ENCODE peak calls at places on chromosomes 16 and 17, in nine cellular contexts. One of them, this sample, is unnamed.

GRCh38 chr16:66366433-66367299 is at the start of gene CDH5:
- DNase-seq in lung: peak; percentile 58
- DNase-seq in WTC11: no peak
- DNase-seq in pancreas: no peak
- DNase-seq in mammary epithelial cell: no peak
- DNase-seq in AG10803: no peak
- DNase-seq in progenitor cell of endocrine pancreas: no peak
- DNase-seq in breast epithelium: peak; percentile 82
- DNase-seq in GM13976: no peak
- DNase-seq in this sample: no peak

GRCh38 chr16:711548-712320 is 3.2 kb upstream of the METRN start:
- DNase-seq in AG10803: peak; percentile 52
- DNase-seq in breast epithelium: no peak
- DNase-seq in mammary epithelial cell: no peak
- DNase-seq in pancreas: peak; percentile 87
- DNase-seq in progenitor cell of endocrine pancreas: peak; percentile 81
- DNase-seq in lung: peak; percentile 72
- DNase-seq in GM13976: peak; percentile 94
- DNase-seq in WTC11: peak; percentile 90
- DNase-seq in this sample: no peak

GRCh38 chr17:1365445-1366039 is 34.5 kb downstream of the YWHAE start:
- DNase-seq in lung: peak; percentile 51
- DNase-seq in WTC11: peak; percentile 53
- DNase-seq in progenitor cell of endocrine pancreas: peak; percentile 29
- DNase-seq in pancreas: no peak
- DNase-seq in AG10803: peak; percentile 78
- DNase-seq in breast epithelium: peak; percentile 60
- DNase-seq in mammary epithelial cell: peak; percentile 67
- DNase-seq in GM13976: peak; percentile 76
- DNase-seq in this sample: no peak

GRCh38 chr17:79752175-79752574 is 21.4 kb downstream of the ENPP7 start:
- DNase-seq in GM13976: no peak
- DNase-seq in breast epithelium: no peak
- DNase-seq in lung: no peak
- DNase-seq in progenitor cell of endocrine pancreas: no peak
- DNase-seq in WTC11: no peak
- DNase-seq in pancreas: no peak
- DNase-seq in AG10803: no peak
- DNase-seq in mammary epithelial cell: no peak
- DNase-seq in this sample: no peak

GRCh38 chr17:57861000-57861736 is 11.3 kb upstream of the MRPS23 start:
- DNase-seq in mammary epithelial cell: no peak
- DNase-seq in progenitor cell of endocrine pancreas: no peak
- DNase-seq in GM13976: peak; percentile 55
- DNase-seq in AG10803: peak; percentile 41
- DNase-seq in lung: peak; percentile 72
- DNase-seq in breast epithelium: no peak
- DNase-seq in pancreas: peak; percentile 77
- DNase-seq in WTC11: peak; percentile 58
- DNase-seq in this sample: no peak

GRCh38 chr16:89322381-89323119 is 105.0 kb downstream of the ZNF778 start:
- DNase-seq in progenitor cell of endocrine pancreas: no peak
- DNase-seq in AG10803: peak; percentile 78
- DNase-seq in pancreas: peak; percentile 33
- DNase-seq in GM13976: no peak
- DNase-seq in breast epithelium: no peak
- DNase-seq in lung: peak; percentile 72
- DNase-seq in WTC11: peak; percentile 60
- DNase-seq in mammary epithelial cell: no peak
- DNase-seq in this sample: no peak

GRCh38 chr17:72266099-72266852 is 145.5 kb downstream of the SOX9 start:
- DNase-seq in breast epithelium: peak; percentile 33
- DNase-seq in lung: no peak
- DNase-seq in pancreas: no peak
- DNase-seq in progenitor cell of endocrine pancreas: no peak
- DNase-seq in WTC11: no peak
- DNase-seq in mammary epithelial cell: peak; percentile 43
- DNase-seq in AG10803: no peak
- DNase-seq in GM13976: no peak
- DNase-seq in this sample: no peak

GRCh38 chr16:88941051-88941932 is 35.7 kb downstream of the CBFA2T3 start:
- DNase-seq in WTC11: no peak
- DNase-seq in mammary epithelial cell: no peak
- DNase-seq in breast epithelium: no peak
- DNase-seq in GM13976: peak; percentile 79
- DNase-seq in progenitor cell of endocrine pancreas: peak; percentile 32
- DNase-seq in lung: no peak
- DNase-seq in pancreas: peak; percentile 71
- DNase-seq in AG10803: no peak
- DNase-seq in this sample: no peak

GRCh38 chr17:50056217-50056960 is 479 bp downstream of the ITGA3 start:
- DNase-seq in pancreas: peak; percentile 83
- DNase-seq in mammary epithelial cell: peak; percentile 68
- DNase-seq in WTC11: peak; percentile 89
- DNase-seq in AG10803: peak; percentile 63
- DNase-seq in progenitor cell of endocrine pancreas: peak; percentile 71
- DNase-seq in breast epithelium: peak; percentile 69
- DNase-seq in GM13976: peak; percentile 81
- DNase-seq in lung: peak; percentile 70
- DNase-seq in this sample: no peak
- TF ChIP-seq CTCF in pancreas: no peak
- TF ChIP-seq CTCF in mammary epithelial cell: peak; percentile 59
- TF ChIP-seq CTCF in WTC11: no peak
- TF ChIP-seq CTCF in AG10803: peak; percentile 48
- TF ChIP-seq CTCF in progenitor cell of endocrine pancreas: peak; percentile 57
- TF ChIP-seq CTCF in breast epithelium: no peak
- TF ChIP-seq CTCF in GM13976: peak; percentile 48
- TF ChIP-seq CTCF in lung: no peak
- TF ChIP-seq CTCF in this sample: no peak

GRCh38 chr17:27631897-27632725 is 1.1 kb downstream of the LGALS9 start:
- DNase-seq in lung: no peak
- DNase-seq in progenitor cell of endocrine pancreas: no peak
- DNase-seq in WTC11: no peak
- DNase-seq in breast epithelium: no peak
- DNase-seq in pancreas: no peak
- DNase-seq in AG10803: no peak
- DNase-seq in GM13976: peak; percentile 54
- DNase-seq in mammary epithelial cell: no peak
- DNase-seq in this sample: no peak
- TF ChIP-seq CTCF in lung: no peak
- TF ChIP-seq CTCF in progenitor cell of endocrine pancreas: no peak
- TF ChIP-seq CTCF in WTC11: no peak
- TF ChIP-seq CTCF in breast epithelium: no peak
- TF ChIP-seq CTCF in pancreas: no peak
- TF ChIP-seq CTCF in AG10803: no peak
- TF ChIP-seq CTCF in GM13976: peak; percentile 38
- TF ChIP-seq CTCF in mammary epithelial cell: no peak
- TF ChIP-seq CTCF in this sample: no peak

DNA sequence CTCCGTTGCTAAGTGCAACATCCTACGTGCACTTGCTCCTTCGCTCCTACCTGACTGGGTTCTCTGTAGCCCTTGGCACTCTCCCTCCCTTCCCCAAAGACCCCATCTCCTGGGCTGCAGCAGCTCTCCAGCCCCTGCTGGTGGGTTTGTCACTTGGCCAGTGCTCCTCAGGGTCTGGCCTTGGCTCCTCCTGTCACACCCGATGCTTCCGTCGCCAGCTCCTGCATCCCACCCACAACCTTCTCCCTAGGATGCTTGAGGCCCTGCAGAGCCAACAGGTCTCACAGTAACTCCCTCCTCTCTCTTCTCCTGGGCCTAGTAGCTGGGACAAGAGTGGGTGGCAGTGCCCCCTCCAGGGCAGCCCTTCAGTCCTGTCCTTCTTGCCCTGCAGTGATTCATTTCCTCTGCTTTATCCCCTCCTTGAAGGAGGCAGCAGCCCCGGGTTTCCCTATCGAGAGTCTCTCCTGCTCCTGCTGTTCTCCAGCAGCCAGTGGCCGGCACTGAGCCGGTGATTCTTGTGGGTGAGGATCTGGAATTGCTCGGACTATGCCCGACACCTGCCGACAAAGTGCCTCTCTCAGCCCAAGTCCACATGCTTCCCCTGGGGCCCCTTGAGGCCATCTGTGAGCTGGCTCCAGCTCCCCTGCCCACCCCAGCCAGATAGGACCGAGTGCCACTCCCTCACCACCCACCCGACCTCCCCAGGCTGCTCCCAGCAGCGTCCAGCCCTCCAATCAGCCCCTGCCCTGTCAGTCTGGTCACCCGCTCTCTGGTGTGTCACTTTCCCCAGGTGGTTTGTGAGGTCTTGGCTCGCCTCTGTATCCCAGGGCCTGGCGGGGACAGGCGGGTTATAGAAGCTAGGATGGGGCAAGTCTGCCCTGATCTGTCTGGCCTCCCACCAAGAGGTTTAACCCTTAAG is 3.8 kb downstream of the LITAFD start:
- DNase-seq in lung: no peak
- DNase-seq in WTC11: no peak
- DNase-seq in AG10803: no peak
- DNase-seq in breast epithelium: no peak
- DNase-seq in mammary epithelial cell: peak; percentile 51
- DNase-seq in pancreas: no peak
- DNase-seq in GM13976: no peak
- DNase-seq in progenitor cell of endocrine pancreas: no peak
- DNase-seq in this sample: no peak
- TF ChIP-seq CTCF in lung: no peak
- TF ChIP-seq CTCF in WTC11: no peak
- TF ChIP-seq CTCF in AG10803: no peak
- TF ChIP-seq CTCF in breast epithelium: no peak
- TF ChIP-seq CTCF in mammary epithelial cell: no peak
- TF ChIP-seq CTCF in pancreas: no peak
- TF ChIP-seq CTCF in GM13976: no peak
- TF ChIP-seq CTCF in progenitor cell of endocrine pancreas: peak; percentile 15
- TF ChIP-seq CTCF in this sample: no peak

DNA sequence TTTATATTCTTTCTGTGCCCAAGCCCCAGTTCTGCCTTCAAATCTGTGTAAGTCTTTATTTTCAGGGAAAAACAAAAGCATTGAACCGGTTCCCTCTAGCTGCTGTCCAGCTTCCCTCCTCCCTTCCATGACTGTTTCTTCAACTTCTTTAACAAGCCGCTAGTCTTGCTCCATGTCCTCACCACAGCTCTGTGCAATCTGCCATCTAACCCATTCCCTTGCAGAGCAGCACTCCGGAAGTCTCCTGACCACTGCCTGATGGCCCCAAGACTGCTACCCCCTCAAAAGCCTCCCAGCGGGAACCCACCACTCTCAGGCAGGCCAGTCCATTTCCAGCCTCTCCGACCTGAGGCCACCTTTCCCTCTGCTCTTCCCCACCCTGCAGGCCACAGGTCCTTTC is 16.9 kb downstream of the EMC8 start:
- DNase-seq in pancreas: no peak
- DNase-seq in AG10803: peak; percentile 65
- DNase-seq in mammary epithelial cell: no peak
- DNase-seq in lung: no peak
- DNase-seq in WTC11: no peak
- DNase-seq in progenitor cell of endocrine pancreas: no peak
- DNase-seq in breast epithelium: no peak
- DNase-seq in GM13976: no peak
- DNase-seq in this sample: no peak
- TF ChIP-seq CTCF in pancreas: no peak
- TF ChIP-seq CTCF in AG10803: no peak
- TF ChIP-seq CTCF in mammary epithelial cell: no peak
- TF ChIP-seq CTCF in lung: no peak
- TF ChIP-seq CTCF in WTC11: no peak
- TF ChIP-seq CTCF in progenitor cell of endocrine pancreas: no peak
- TF ChIP-seq CTCF in breast epithelium: no peak
- TF ChIP-seq CTCF in GM13976: no peak
- TF ChIP-seq CTCF in this sample: no peak

GRCh38 chr16:17304814-17305169 is 166.0 kb downstream of the XYLT1 start:
- DNase-seq in pancreas: peak; percentile 37
- DNase-seq in WTC11: no peak
- DNase-seq in progenitor cell of endocrine pancreas: no peak
- DNase-seq in breast epithelium: peak; percentile 50
- DNase-seq in AG10803: peak; percentile 62
- DNase-seq in GM13976: no peak
- DNase-seq in lung: no peak
- DNase-seq in mammary epithelial cell: no peak
- DNase-seq in this sample: no peak
- TF ChIP-seq CTCF in pancreas: no peak
- TF ChIP-seq CTCF in WTC11: no peak
- TF ChIP-seq CTCF in progenitor cell of endocrine pancreas: no peak
- TF ChIP-seq CTCF in breast epithelium: no peak
- TF ChIP-seq CTCF in AG10803: peak; percentile 35
- TF ChIP-seq CTCF in GM13976: no peak
- TF ChIP-seq CTCF in lung: no peak
- TF ChIP-seq CTCF in mammary epithelial cell: peak; percentile 8
- TF ChIP-seq CTCF in this sample: no peak

GRCh38 chr17:18143044-18143936 is 34.7 kb downstream of the MYO15A start:
- DNase-seq in AG10803: no peak
- DNase-seq in WTC11: peak; percentile 63
- DNase-seq in GM13976: peak; percentile 60
- DNase-seq in progenitor cell of endocrine pancreas: no peak
- DNase-seq in lung: peak; percentile 39
- DNase-seq in pancreas: no peak
- DNase-seq in mammary epithelial cell: no peak
- DNase-seq in breast epithelium: no peak
- DNase-seq in this sample: no peak
- TF ChIP-seq CTCF in AG10803: peak; percentile 45
- TF ChIP-seq CTCF in WTC11: peak; percentile 35
- TF ChIP-seq CTCF in GM13976: peak; percentile 43
- TF ChIP-seq CTCF in progenitor cell of endocrine pancreas: peak; percentile 44
- TF ChIP-seq CTCF in lung: no peak
- TF ChIP-seq CTCF in pancreas: no peak
- TF ChIP-seq CTCF in mammary epithelial cell: peak; percentile 40
- TF ChIP-seq CTCF in breast epithelium: no peak
- TF ChIP-seq CTCF in this sample: no peak

This sample was measured in omental fat pad.